ENCODE peak calls at places on chromosomes 16 and 17, in ten cellular contexts. R is GM03348; S is left colon; Z is stimulated activated CD4-positive, alpha-beta T cell treated with anti-CD3 and anti-CD28 coated beads, Interleukin-2, amount 100 ng/mL, for 48 hours; M is upper lobe of right lung; L is COLO829; N is bronchial epithelial cell; V is GM10248; F is activated T-cell treated with anti-CD3 and anti-CD28 coated beads for 1 hour; I is Calu3. Q is an unnamed sample.

GRCh38 chr17:32861979-32862378 is 14.9 kb downstream of the MYO1D start:
- DNase-seq in R (no peak), S (no peak), Z (no peak), M (no peak), L (no peak), N (no peak), V (no peak), F (no peak), I (no peak), Q (no peak)

GRCh38 chr17:7632492-7632894 is 2.6 kb downstream of the SHBG start:
- DNase-seq in R (peak), S (no peak), Z (no peak), M (no peak), L (peak), N (peak), V (peak), F (no peak), I (peak), Q (no peak)

GRCh38 chr17:79664925-79665738 is 54.3 kb upstream of the RBFOX3 start:
- DNase-seq in R (no peak), S (peak), Z (no peak), M (peak), L (no peak), N (peak), V (no peak), F (no peak), I (peak), Q (no peak)

GRCh38 chr17:75271233-75271954 is 363 bp upstream of the MIF4GD start:
- DNase-seq in R (peak), S (peak), Z (peak), M (peak), L (peak), N (peak), V (peak), F (peak), I (peak), Q (peak)

GRCh38 chr17:60442271-60443201 is 20.2 kb downstream of the CHCT1 start:
- DNase-seq in R (peak), S (no peak), Z (no peak), M (no peak), L (peak), N (peak), V (no peak), F (no peak), I (no peak), Q (peak)

GRCh38 chr16:7334801-7335560 is 2.3 kb downstream of the RBFOX1 start:
- DNase-seq in R (no peak), S (no peak), Z (no peak), M (no peak), L (no peak), N (no peak), V (no peak), F (no peak), I (no peak), Q (peak)

GRCh38 chr17:28549274-28550132 is 2.9 kb downstream of the UNC119 start:
- DNase-seq in R (no peak), S (peak), Z (peak), M (no peak), L (no peak), N (no peak), V (peak), F (peak), I (no peak), Q (no peak)

GRCh38 chr16:87584271-87584670 is 18.0 kb upstream of the JPH3 start:
- DNase-seq in R (no peak), S (no peak), Z (no peak), M (no peak), L (no peak), N (no peak), V (no peak), F (no peak), I (no peak), Q (peak)

GRCh38 chr17:69954241-69954933 is 120.6 kb upstream of the KCNJ16 start:
- DNase-seq in R (no peak), S (no peak), Z (no peak), M (no peak), L (no peak), N (peak), V (no peak), F (no peak), I (no peak), Q (no peak)